ENCODE peak calls at places on chromosomes 2 and 18, in eight cellular contexts. I is stimulated activated CD8-positive, alpha-beta memory T cell treated with anti-CD3 and anti-CD28 coated beads, Interleukin-7, amount 100 ng/mL, for 24 hours; W is skeletal muscle cell; K is fibroblast of villous mesenchyme; S is stimulated activated CD4-positive, alpha-beta T cell treated with anti-CD3 and anti-CD28 coated beads, TNF-alpha, amount 100 ng/mL, for 4 hours; O is GDM1; Y is frontal cortex; H is Caki2. P is an unnamed sample.

GRCh38 chr2:231222318-231223000 is 24.0 kb downstream of the ARMC9 start:
- DNase-seq in S (no peak), I (no peak), Y (no peak), O (no peak), W (no peak), K (peak), H (no peak), P (no peak)

GRCh38 chr2:144300632-144301031 is 219.3 kb downstream of the ZEB2 start:
- DNase-seq in K (no peak), S (no peak), I (no peak), O (no peak), W (no peak), H (no peak), Y (no peak), P (no peak)

GRCh38 chr2:869357-869871 is 81.2 kb upstream of the SNTG2 start:
- DNase-seq in K (no peak), H (no peak), I (no peak), O (no peak), Y (no peak), W (no peak), S (no peak), P (no peak)

GRCh38 chr2:202161106-202161836 is 77.1 kb downstream of the SUMO1 start:
- DNase-seq in W (no peak), I (no peak), Y (no peak), O (peak), S (no peak), H (no peak), K (peak), P (no peak)

GRCh38 chr2:144914622-144915230 is 394.8 kb upstream of the ZEB2 start:
- DNase-seq in W (no peak), O (no peak), H (no peak), S (no peak), K (no peak), I (no peak), Y (no peak), P (no peak)

GRCh38 chr2:137190411-137191190 is 425.3 kb downstream of the THSD7B start:
- DNase-seq in H (no peak), W (no peak), S (no peak), I (no peak), K (no peak), Y (no peak), O (no peak), P (no peak)

GRCh38 chr2:110858135-110858737 is 125.9 kb downstream of the ACOXL start:
- DNase-seq in K (no peak), W (no peak), H (no peak), I (no peak), Y (peak), S (no peak), O (no peak), P (no peak)

GRCh38 chr2:43051316-43051715 is 175.1 kb downstream of the ZFP36L2 start:
- DNase-seq in W (no peak), S (no peak), Y (no peak), I (no peak), H (peak), O (no peak), K (peak), P (no peak)

GRCh38 chr18:13225261-13225660 is 6.7 kb downstream of the LDLRAD4 start:
- DNase-seq in W (no peak), Y (no peak), O (no peak), S (no peak), K (no peak), I (no peak), H (no peak), P (no peak)

GRCh38 chr2:66839551-66840320 is 404.8 kb downstream of the MEIS1 start:
- DNase-seq in H (peak), I (no peak), W (peak), S (no peak), Y (no peak), O (no peak), K (no peak), P (no peak)

GRCh38 chr2:219522111-219523030 is 8.1 kb downstream of the ASIC4 start:
- DNase-seq in H (no peak), I (no peak), O (no peak), Y (peak), W (no peak), S (no peak), K (peak), P (no peak)

GRCh38 chr2:383173-383572 is 95.3 kb upstream of the ALKAL2 start:
- DNase-seq in I (no peak), H (no peak), O (no peak), K (no peak), S (no peak), Y (peak), W (no peak), P (no peak)

GRCh38 chr18:44803019-44803650 is 122.4 kb downstream of the SETBP1 start:
- DNase-seq in S (no peak), K (peak), W (peak), I (no peak), O (no peak), H (no peak), Y (no peak), P (no peak)

GRCh38 chr18:3060667-3061580 is 48.0 kb upstream of the LPIN2 start:
- DNase-seq in I (peak), O (peak), W (no peak), S (peak), H (no peak), Y (no peak), K (no peak), P (no peak)

GRCh38 chr2:226272435-226272834 is 527.2 kb downstream of the IRS1 start:
- DNase-seq in Y (no peak), O (no peak), K (no peak), W (no peak), H (no peak), I (no peak), S (no peak), P (no peak)

GRCh38 chr2:133200684-133201421 is 367.4 kb downstream of the NCKAP5 start:
- DNase-seq in W (peak), I (no peak), S (no peak), H (peak), O (no peak), K (peak), Y (no peak), P (no peak)

GRCh38 chr2:226187126-226187525 is 612.5 kb downstream of the IRS1 start:
- DNase-seq in W (no peak), K (no peak), S (no peak), I (no peak), Y (no peak), H (no peak), O (no peak), P (no peak)

GRCh38 chr2:173210270-173211196 is 134.9 kb downstream of the MAP3K20 start:
- DNase-seq in K (peak), S (no peak), H (peak), I (peak), Y (peak), O (peak), W (peak), P (peak)

GRCh38 chr2:9477914-9478313 is 3.6 kb downstream of the IAH1 start:
- DNase-seq in I (no peak), W (no peak), S (no peak), O (no peak), K (no peak), H (no peak), Y (no peak), P (no peak)

GRCh38 chr2:42493885-42494433 is at the start of gene KCNG3:
- DNase-seq in I (no peak), Y (peak), S (peak), W (no peak), O (no peak), K (peak), H (peak), P (peak)

GRCh38 chr2:152513029-152513428 is 178.1 kb downstream of the FMNL2 start:
- DNase-seq in Y (no peak), H (no peak), O (no peak), S (no peak), K (no peak), W (no peak), I (no peak), P (no peak)

GRCh38 chr2:46999857-47000678 is 84.5 kb upstream of the MCFD2 start:
- DNase-seq in K (no peak), I (no peak), W (no peak), S (no peak), H (no peak), Y (no peak), O (no peak), P (no peak)

GRCh38 chr2:98487806-98488189 is 43.1 kb downstream of the INPP4A start:
- DNase-seq in S (no peak), K (no peak), O (peak), I (no peak), W (no peak), H (peak), Y (no peak), P (no peak)

GRCh38 chr18:10279905-10280658 is 174.4 kb upstream of the APCDD1 start:
- DNase-seq in Y (no peak), W (no peak), O (no peak), I (no peak), S (no peak), K (peak), H (no peak), P (no peak)

GRCh38 chr2:203451686-203452085 is 83.4 kb downstream of the RAPH1 start:
- DNase-seq in I (no peak), S (no peak), H (peak), W (no peak), Y (no peak), K (peak), O (no peak), P (no peak)

GRCh38 chr2:109260886-109261700 is 132.1 kb downstream of the SH3RF3 start:
- DNase-seq in S (no peak), W (no peak), K (peak), Y (no peak), O (peak), I (no peak), H (no peak), P (no peak)

GRCh38 chr2:112893801-112894200 is 17.2 kb upstream of the IL37 start:
- DNase-seq in W (no peak), Y (no peak), S (no peak), O (no peak), K (no peak), I (no peak), H (no peak), P (no peak)

GRCh38 chr2:190635781-190636180 is 13.1 kb upstream of the NAB1 start:
- DNase-seq in I (no peak), S (no peak), O (no peak), W (no peak), Y (no peak), H (peak), K (no peak), P (no peak)

P was measured in NCI-H1048.